ENCODE peak calls at places on chromosomes 7 and 10, in five cellular contexts. W, Q, Y, S and M are unnamed samples.

GRCh38 chr10:80407836-80408197 is 534 bp upstream of the PRXL2A start:
- DNase-seq in Y (no peak), S (peak; percentile 46), Q (no peak), W (no peak), M (no peak)

GRCh38 chr7:113460067-113460466 is 341.7 kb upstream of the SMIM30 start:
- DNase-seq in Y (no peak), W (no peak), S (no peak), Q (no peak), M (no peak)

GRCh38 chr7:37448057-37448636 is 517 bp downstream of the ELMO1 start:
- DNase-seq in Q (no peak), Y (no peak), S (peak; percentile 65), W (no peak), M (no peak)

GRCh38 chr10:69728335-69728861 is 73.3 kb upstream of the COL13A1 start:
- DNase-seq in Q (no peak), S (no peak), Y (peak; percentile 76), W (no peak), M (peak; percentile 68)

GRCh38 chr10:8543361-8544056 is 489.0 kb downstream of the GATA3 start:
- DNase-seq in Y (no peak), Q (no peak), S (no peak), W (no peak), M (no peak)

GRCh38 chr10:844552-844951 is 87.0 kb downstream of the LARP4B start:
- DNase-seq in S (no peak), Q (peak; percentile 4), Y (peak; percentile 32), W (peak; percentile 11), M (peak; percentile 57)

GRCh38 chr10:69088801-69089501 is 1.0 kb downstream of the SRGN start:
- DNase-seq in Y (peak; percentile 53), W (peak; percentile 89), S (no peak), Q (no peak), M (peak; percentile 80)

GRCh38 chr7:76302299-76303056 is at the start of gene HSPB1:
- DNase-seq in W (peak; percentile 83), S (peak; percentile 79), Q (peak; percentile 68), Y (peak; percentile 94), M (peak; percentile 91)

GRCh38 chr7:38535013-38535412 is 96.2 kb downstream of the AMPH start:
- DNase-seq in Q (no peak), S (no peak), W (no peak), Y (no peak), M (no peak)

GRCh38 chr10:110410329-110411046 is 87.2 kb upstream of the DUSP5 start:
- DNase-seq in Y (peak; percentile 93), Q (peak; percentile 94), W (no peak), S (no peak), M (peak; percentile 94)

GRCh38 chr7:47474937-47475879 is 106.7 kb downstream of the TNS3 start:
- DNase-seq in W (peak; percentile 97), S (no peak), Q (peak; percentile 78), Y (peak; percentile 96), M (peak; percentile 97)

GRCh38 chr7:33072471-33072870 is 9.9 kb upstream of the NT5C3A start:
- DNase-seq in Y (peak; percentile 65), Q (peak; percentile 57), S (no peak), W (no peak), M (peak; percentile 83)

GRCh38 chr10:131804551-131805295 is 96.1 kb upstream of the PPP2R2D start:
- DNase-seq in Y (no peak), Q (no peak), S (no peak), W (no peak), M (no peak)

GRCh38 chr10:4034907-4035581 is 250.0 kb upstream of the KLF6 start:
- DNase-seq in Y (peak; percentile 35), S (no peak), Q (no peak), W (no peak), M (peak; percentile 70)
- TF ChIP-seq CTCF in Y (no peak), S (no peak), Q (no peak), W (no peak), M (no peak)

GRCh38 chr7:159154243-159154642 is 9.6 kb upstream of the VIPR2 start:
- DNase-seq in Y (no peak), W (peak; percentile 47), S (no peak), Q (no peak), M (no peak)
- H3K4me3 ChIP-seq in Y (no peak overlapping the region), W (no peak overlapping the region), S (no peak overlapping the region), Q (no peak overlapping the region), M (no peak overlapping the region)

GRCh38 chr7:129389829-129390228 is 44.4 kb upstream of the STRIP2 start:
- DNase-seq in S (no peak), Q (no peak), W (no peak), Y (no peak), M (no peak)
- TF ChIP-seq CTCF in S (peak; percentile 28), Q (no peak), W (peak; percentile 29), Y (no peak), M (peak; percentile 10)

DNA sequence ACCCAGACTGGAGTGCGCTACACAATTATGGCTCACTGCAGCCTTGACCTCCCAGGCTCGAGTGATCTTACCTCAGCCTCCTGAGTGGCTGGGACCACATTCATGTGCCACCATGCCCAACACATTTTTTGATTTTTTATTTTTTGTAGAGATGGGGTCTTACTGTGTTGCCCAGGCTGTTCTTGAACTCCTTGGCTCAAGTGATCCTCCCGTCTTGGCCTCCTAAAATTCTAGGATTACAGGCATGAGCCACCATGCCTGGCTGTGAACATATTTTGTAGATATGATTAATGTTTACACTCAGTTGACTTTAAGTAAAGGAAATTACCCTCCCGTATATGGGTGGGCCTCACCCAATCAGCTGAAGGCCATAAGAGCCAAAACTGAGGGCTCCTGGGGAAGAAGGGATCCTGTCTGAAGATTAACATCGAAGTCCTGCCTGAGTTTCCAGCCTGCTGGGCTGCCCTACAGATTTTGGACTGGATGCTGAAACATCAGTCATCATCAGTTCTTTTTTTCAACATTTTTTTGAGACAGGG is 127.1 kb downstream of the ACTR3B start:
- DNase-seq in Q (no peak), W (no peak), Y (no peak), S (no peak), M (no peak)
- H3K4me3 ChIP-seq in Q (no peak overlapping the region), W (no peak overlapping the region), Y (no peak overlapping the region), S (no peak overlapping the region), M (no peak overlapping the region)

DNA sequence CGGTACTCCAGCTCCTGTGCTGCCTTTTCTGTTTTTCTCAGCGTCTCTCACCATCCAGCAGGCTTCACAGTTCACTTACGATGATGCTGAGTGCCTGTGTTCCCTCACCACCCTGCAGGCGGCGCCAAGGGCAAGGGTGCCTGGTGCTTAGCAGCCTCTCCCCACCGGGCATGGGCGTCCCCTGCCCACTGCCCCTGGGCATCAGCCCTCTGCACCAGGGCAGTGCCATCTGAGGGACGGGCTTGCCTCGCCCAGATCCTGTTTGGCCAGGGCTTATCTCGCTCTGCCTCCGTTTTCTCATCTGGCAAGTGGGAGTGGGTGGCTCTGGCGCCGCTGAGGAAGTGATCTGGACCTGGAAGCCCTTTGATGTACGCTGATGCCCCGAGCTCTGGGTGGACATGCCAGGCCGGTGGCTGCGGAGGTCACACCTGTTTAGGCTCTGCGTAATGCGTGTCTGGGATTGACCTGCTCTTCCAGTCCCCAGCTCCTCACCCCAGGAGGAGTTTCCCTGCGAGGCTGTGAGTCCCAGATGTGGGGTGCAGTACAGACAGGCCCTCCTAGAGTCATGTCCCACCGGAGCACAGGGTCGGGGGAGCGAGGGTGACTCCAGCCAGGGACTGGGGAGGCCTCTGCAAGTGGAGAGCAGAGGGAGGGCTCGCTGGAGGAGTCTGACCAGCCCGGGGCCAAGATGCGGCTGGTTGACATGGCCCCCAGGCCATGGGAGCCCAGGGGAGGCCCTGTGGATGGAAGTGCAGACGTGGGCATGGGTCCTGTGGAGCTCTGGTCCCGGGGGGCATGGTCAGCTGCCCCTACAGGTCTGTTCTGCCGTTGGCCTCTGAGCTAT is 11.8 kb downstream of the TTYH3 start:
- DNase-seq in Q (no peak), W (peak; percentile 49), S (no peak), Y (no peak), M (no peak)
- TF ChIP-seq CTCF in Q (peak; percentile 6), W (peak; percentile 36), S (peak; percentile 20), Y (peak; percentile 19), M (peak; percentile 34)

DNA sequence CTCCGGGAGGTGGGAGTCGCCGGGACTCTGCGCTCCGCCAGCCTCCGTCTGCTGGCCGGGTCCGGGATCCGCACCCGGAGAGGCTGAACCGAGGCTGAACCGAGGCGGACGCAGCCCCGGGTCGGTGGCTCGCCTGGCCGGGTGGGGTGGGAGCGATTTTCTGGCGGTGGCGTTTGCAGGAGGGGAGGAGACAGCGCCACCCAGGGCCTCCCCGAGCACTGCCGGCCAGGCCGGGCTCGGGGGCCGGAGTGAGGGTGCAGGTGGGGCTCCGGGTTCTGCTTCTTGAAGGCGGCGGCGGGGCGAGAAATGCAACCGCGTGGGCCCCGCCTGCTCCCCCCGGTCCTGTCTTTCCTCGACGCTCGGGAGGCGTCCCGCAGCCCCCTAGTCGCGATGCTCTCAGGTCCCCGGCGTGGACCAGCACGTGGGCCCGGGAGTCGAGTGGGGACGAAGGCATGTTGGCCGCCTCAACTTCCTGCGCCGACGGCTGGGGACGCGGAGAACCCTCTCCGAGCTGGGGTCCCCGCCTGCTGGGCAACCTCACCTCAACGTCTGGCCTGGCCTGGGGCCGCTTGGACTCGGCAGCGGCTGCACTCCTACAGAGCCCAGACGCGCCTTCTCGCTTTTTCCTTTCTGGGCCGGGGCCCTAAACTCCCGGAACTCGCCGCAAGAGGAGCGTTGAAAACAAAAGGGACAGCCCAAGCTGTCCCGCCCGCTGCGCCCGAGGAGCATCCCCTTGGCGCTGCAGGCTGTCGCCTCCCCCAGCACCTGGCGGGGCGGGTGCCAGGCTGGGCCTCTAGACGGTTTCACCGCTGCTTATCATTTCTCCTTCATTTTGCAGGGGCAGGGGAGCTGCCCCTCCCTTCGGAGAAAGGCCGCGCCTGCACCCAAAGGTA is 25.2 kb upstream of the VAX1 start:
- DNase-seq in W (no peak), S (peak; percentile 89), Q (no peak), Y (no peak), M (no peak)
- H3K4me3 ChIP-seq in W (no peak overlapping the region), S (peak overlapping the region; percentile 60), Q (peak overlapping the region; percentile 12), Y (no peak overlapping the region), M (no peak overlapping the region)

GRCh38 chr10:102424145-102424544 is 3.5 kb downstream of the FBXL15 start:
- DNase-seq in Y (no peak), Q (no peak), S (no peak), W (no peak), M (no peak)

GRCh38 chr10:102420810-102421644 is at the start of gene FBXL15:
- DNase-seq in Q (peak; percentile 68), S (peak; percentile 99), W (peak; percentile 98), Y (peak; percentile 97), M (peak; percentile 97)

GRCh38 chr10:102421645-102422585 is 1.3 kb downstream of the FBXL15 start:
- DNase-seq in S (peak; percentile 52), Y (no peak), W (peak; percentile 59), Q (no peak), M (peak; percentile 24)

GRCh38 chr10:102423372-102423968 is 2.8 kb downstream of the FBXL15 start:
- DNase-seq in S (no peak), Y (no peak), W (no peak), Q (no peak), M (no peak)

GRCh38 chr10:102422586-102423129 is 2.0 kb downstream of the FBXL15 start:
- DNase-seq in Q (no peak), W (peak; percentile 89), Y (peak; percentile 64), S (peak; percentile 83), M (peak; percentile 78)
- TF ChIP-seq CTCF in Q (peak; percentile 94), W (peak; percentile 76), Y (peak; percentile 83), S (peak; percentile 75), M (peak; percentile 86)